ENCODE peak calls at places on chromosomes 3 and 15, in five cellular contexts. O is fibroblast of the aortic adventitia, R is cardiac fibroblast, B is adrenal gland, D is coronary artery. G is an unnamed sample.
A peak's percentile ranks its signal among the peaks of the same experiment; 100 is the strongest.

GRCh38 chr15:39756806-39757522 is 25.7 kb downstream of the FSIP1 start:
- DNase-seq in D (no peak), O (peak; percentile 89), R (peak; percentile 85), B (no peak), G (no peak)

GRCh38 chr3:129305592-129306091 is 27.0 kb downstream of the HMCES start:
- DNase-seq in B (peak; percentile 93), O (peak; percentile 89), D (peak; percentile 95), R (peak; percentile 94), G (peak; percentile 62)

GRCh38 chr3:40847571-40847992 is 322.8 kb downstream of the ZNF621 start:
- DNase-seq in D (no peak), B (no peak), R (peak; percentile 60), O (peak; percentile 10), G (no peak)

GRCh38 chr15:80199869-80200268 is 47.1 kb downstream of the FAH start:
- DNase-seq in B (peak; percentile 2), R (no peak), O (no peak), D (peak; percentile 16), G (no peak)

GRCh38 chr3:15646924-15647511 is 45.5 kb downstream of the BTD start:
- DNase-seq in O (peak; percentile 100), B (peak; percentile 78), R (peak; percentile 97), D (peak; percentile 79), G (no peak)

GRCh38 chr3:64896173-64896925 is 208.5 kb upstream of the ADAMTS9 start:
- DNase-seq in D (no peak), R (no peak), B (no peak), O (no peak), G (no peak)

GRCh38 chr15:83378921-83379561 is 68.1 kb upstream of the SH3GL3 start:
- DNase-seq in B (no peak), R (no peak), O (no peak), D (no peak), G (no peak)

GRCh38 chr15:65641723-65642475 is 20.2 kb downstream of the SLC24A1 start:
- DNase-seq in R (no peak), O (no peak), D (no peak), B (no peak), G (no peak)

GRCh38 chr3:48899298-48899697 is 616 bp upstream of the SLC25A20 start:
- DNase-seq in R (no peak), D (no peak), O (no peak), B (no peak), G (no peak)

GRCh38 chr15:44788748-44789147 is 52.4 kb downstream of the TRIM69 start:
- DNase-seq in R (peak; percentile 16), D (no peak), O (peak; percentile 8), B (no peak), G (no peak)

GRCh38 chr15:70754862-70755261 is 8.5 kb downstream of the UACA start:
- DNase-seq in D (no peak), B (no peak), O (peak; percentile 25), R (no peak), G (no peak)

GRCh38 chr3:156211583-156211982 is 91.2 kb downstream of the KCNAB1 start:
- DNase-seq in R (peak; percentile 50), D (no peak), B (peak; percentile 68), O (peak; percentile 67), G (no peak)

GRCh38 chr15:67175643-67176071 is 78.8 kb downstream of the AAGAB start:
- DNase-seq in B (peak; percentile 70), D (no peak), R (peak; percentile 80), O (peak; percentile 74), G (no peak)

GRCh38 chr15:58433597-58434333 is 2.0 kb downstream of the LIPC start:
- DNase-seq in R (peak; percentile 71), O (peak; percentile 50), B (peak; percentile 56), D (no peak), G (no peak)

DNA sequence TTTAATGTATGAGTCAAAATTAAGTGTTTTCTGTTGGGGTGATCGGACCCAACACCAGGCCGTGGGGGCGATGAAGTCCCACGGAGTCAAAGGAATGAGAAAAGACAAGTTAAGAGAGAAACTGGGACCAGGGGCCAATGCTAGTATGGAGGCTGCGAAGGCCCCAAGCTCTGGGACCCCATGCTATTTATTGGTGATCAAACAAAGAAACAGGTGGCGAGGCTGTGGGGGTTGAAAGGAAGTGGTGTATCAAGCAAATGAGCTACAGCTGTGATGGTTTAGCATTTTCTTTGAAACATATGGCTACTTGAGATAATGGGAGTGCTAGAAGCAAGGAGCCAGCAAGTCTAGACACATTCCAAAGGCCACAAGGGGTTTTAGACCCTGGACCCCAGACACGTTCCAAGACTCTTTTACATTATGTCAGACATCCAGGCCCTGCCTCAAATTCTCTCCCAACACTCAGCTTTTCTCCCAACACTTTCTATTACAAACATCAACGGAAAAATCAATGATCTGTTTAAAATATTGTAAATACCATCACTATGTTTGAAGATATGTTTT is 56.0 kb upstream of the SNRPN start:
- DNase-seq in D (no peak), O (no peak), R (no peak), B (no peak), G (no peak)
- TF ChIP-seq CTCF in D (no peak), O (no peak), R (no peak), B (no peak), G (no peak)

GRCh38 chr3:157856078-157856939 is 249.9 kb downstream of the SHOX2 start:
- DNase-seq in D (no peak), O (no peak), R (no peak), B (no peak), G (no peak)
- TF ChIP-seq CTCF in D (no peak), O (no peak), R (no peak), B (no peak), G (no peak)

DNA sequence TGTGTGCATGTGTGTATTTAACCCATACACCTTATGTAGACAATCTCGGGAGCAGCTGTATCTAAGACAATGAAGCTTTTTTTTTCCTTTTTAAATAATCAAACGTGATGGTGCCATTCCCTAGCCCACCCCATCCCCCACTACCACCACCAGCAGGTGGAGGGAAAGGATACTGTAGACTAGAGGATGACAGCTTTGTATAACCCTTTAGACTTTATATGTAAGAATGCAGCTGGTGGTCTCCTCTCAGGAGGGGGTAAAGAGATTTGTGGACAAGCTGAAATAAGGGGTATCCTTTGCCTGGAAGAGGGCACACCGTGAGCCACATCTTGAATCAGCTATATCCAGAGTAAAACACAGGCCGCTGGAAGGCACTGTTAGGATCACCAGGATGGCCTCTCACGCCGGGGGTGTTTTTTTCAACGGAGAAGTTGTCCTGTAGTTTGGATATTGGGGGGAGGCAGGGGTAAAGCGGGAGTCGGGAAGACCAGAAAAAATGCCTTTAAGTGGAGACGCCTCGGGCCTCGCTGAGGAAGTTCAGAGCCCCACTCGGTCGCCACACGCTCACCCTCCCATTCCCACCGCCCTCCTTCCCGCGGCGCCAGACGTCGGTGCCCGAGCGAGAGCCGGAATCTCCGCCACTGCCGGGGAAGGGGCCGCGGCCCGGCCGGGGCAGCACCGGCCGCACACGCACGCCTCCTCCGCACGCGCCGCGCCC is 1.0 kb downstream of the KPNA4 start:
- DNase-seq in B (no peak), R (no peak), D (no peak), O (no peak), G (peak; percentile 8)
- TF ChIP-seq CTCF in B (no peak), R (no peak), D (no peak), O (no peak), G (no peak)

GRCh38 chr3:153210116-153210515 is 48.1 kb downstream of the RAP2B start:
- DNase-seq in O (peak; percentile 70), D (no peak), B (no peak), R (peak; percentile 36), G (no peak)
- TF ChIP-seq CTCF in O (peak; percentile 9), D (no peak), B (no peak), R (peak; percentile 21), G (peak; percentile 38)

GRCh38 chr3:174758943-174759342 is 100.2 kb upstream of the NAALADL2 start:
- DNase-seq in R (no peak), D (no peak), O (peak; percentile 2), B (no peak), G (no peak)

DNA sequence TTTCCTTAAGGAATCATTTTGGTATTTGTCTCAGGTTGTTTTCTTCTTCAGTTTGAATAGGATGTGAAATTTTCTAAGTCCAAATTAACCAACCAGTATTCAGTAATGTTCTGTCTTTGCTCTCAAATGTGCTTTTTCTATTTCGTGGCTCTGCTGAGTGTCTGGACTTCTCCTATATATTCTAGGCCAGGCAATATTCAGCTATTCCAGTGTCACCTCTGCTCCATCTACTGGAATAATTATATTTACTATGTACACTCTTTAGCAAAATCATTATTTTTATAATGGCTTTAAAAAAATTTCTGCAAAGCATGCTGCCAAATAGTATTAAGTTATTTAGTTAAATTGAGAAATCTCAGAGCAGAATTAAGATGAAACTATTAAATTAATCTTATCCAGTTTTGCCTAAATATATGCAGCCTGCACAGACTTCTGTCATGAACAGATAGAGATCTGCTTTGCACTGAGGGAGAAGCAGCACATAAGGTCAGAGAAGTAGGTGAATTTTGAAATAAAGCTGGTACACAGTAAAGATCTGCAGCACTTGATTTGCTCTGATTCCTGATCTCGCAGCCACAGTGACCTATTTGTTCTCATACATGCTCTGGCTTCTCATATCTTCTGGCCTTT is 102.8 kb upstream of the NAALADL2 start:
- DNase-seq in D (no peak), O (no peak), R (no peak), B (no peak), G (no peak)
- TF ChIP-seq CTCF in D (no peak), O (no peak), R (no peak), B (no peak), G (no peak)

GRCh38 chr3:52197842-52198625 is at the start of gene ALAS1:
- DNase-seq in D (peak; percentile 91), B (peak; percentile 97), R (peak; percentile 90), O (peak; percentile 81), G (peak; percentile 97)
- TF ChIP-seq CTCF in D (no peak), B (peak; percentile 27), R (no peak), O (no peak), G (peak; percentile 52)

GRCh38 chr15:63156086-63156707 is 1.1 kb downstream of the RPS27L start:
- DNase-seq in D (no peak), R (no peak), O (peak; percentile 49), B (no peak), G (no peak)

GRCh38 chr15:63155486-63155885 is 1.8 kb downstream of the RPS27L start:
- DNase-seq in O (no peak), D (no peak), R (no peak), B (no peak), G (no peak)

GRCh38 chr15:63146684-63147083 is 10.6 kb downstream of the RPS27L start:
- DNase-seq in R (peak; percentile 52), O (no peak), B (no peak), D (no peak), G (no peak)

GRCh38 chr15:63156708-63157065 is 590 bp downstream of the RPS27L start:
- DNase-seq in R (peak; percentile 44), B (peak; percentile 82), D (no peak), O (peak; percentile 58), G (peak; percentile 11)

GRCh38 chr15:63151665-63152064 is 5.6 kb downstream of the RPS27L start:
- DNase-seq in D (no peak), O (no peak), R (no peak), B (no peak), G (no peak)
- TF ChIP-seq CTCF in D (no peak), O (no peak), R (no peak), B (no peak), G (no peak)

GRCh38 chr15:37682304-37682703 is 252.1 kb upstream of the TMCO5A start:
- DNase-seq in O (peak; percentile 24), D (no peak), B (no peak), R (peak; percentile 15), G (no peak)
- TF ChIP-seq CTCF in O (peak; percentile 24), D (no peak), B (no peak), R (peak; percentile 26), G (peak; percentile 36)

GRCh38 chr3:36796896-36797295 is 32.5 kb upstream of the DCLK3 start:
- DNase-seq in O (peak; percentile 79), D (no peak), R (peak; percentile 9), B (no peak), G (no peak)
- TF ChIP-seq CTCF in O (no peak), D (no peak), R (no peak), B (no peak), G (no peak)

G was measured in neural crest cell.